ENCODE peak calls at places on chromosomes 3 and 15, in six cellular contexts. R is HL-60, N is astrocyte, W is adrenal gland, M is heart left ventricle, O is hepatocyte. K is an unnamed sample.

GRCh38 chr15:66625531-66625930 is 59.7 kb upstream of the LCTL start:
- DNase-seq in N (no peak), W (no peak), O (no peak), R (no peak), M (no peak), K (no peak)

GRCh38 chr3:128575777-128576176 is 74.8 kb downstream of the RPN1 start:
- DNase-seq in R (no peak), M (peak), N (no peak), O (no peak), W (no peak), K (no peak)

GRCh38 chr3:39154323-39155021 is 1.1 kb upstream of the CSRNP1 start:
- DNase-seq in O (peak), N (no peak), W (peak), R (no peak), M (peak), K (no peak)

GRCh38 chr3:20396335-20396734 is 210.3 kb upstream of the SGO1 start:
- DNase-seq in O (no peak), R (no peak), M (no peak), N (no peak), W (no peak), K (no peak)

GRCh38 chr3:42572278-42572677 is 9.5 kb downstream of the SEC22C start:
- DNase-seq in R (no peak), M (no peak), O (peak), W (no peak), N (no peak), K (peak)

GRCh38 chr15:95262866-95263564 is 1031.7 kb downstream of the MCTP2 start:
- DNase-seq in N (peak), M (no peak), O (no peak), R (no peak), W (no peak), K (peak)

GRCh38 chr3:110995461-110996226 is 76.0 kb upstream of the NECTIN3 start:
- DNase-seq in O (no peak), M (no peak), W (no peak), N (peak), R (no peak), K (peak)

GRCh38 chr3:127408684-127409420 is 121.0 kb upstream of the PRR20G start:
- DNase-seq in M (no peak), O (no peak), R (no peak), W (peak), N (no peak), K (no peak)

GRCh38 chr3:127137757-127138536 is 55.0 kb upstream of the PRR23E start:
- DNase-seq in R (no peak), O (no peak), N (no peak), W (no peak), M (no peak), K (no peak)

GRCh38 chr15:99956820-99957641 is 223.8 kb upstream of the LYSMD4 start:
- DNase-seq in R (no peak), M (no peak), N (no peak), O (no peak), W (no peak), K (no peak)

GRCh38 chr3:50594253-50594785 is 17.3 kb downstream of the CISH start:
- DNase-seq in O (no peak), R (no peak), N (no peak), M (no peak), W (no peak), K (no peak)

GRCh38 chr3:10546181-10546624 is 40.8 kb upstream of the ATP2B2 start:
- DNase-seq in N (no peak), R (no peak), O (no peak), W (no peak), M (peak), K (no peak)

GRCh38 chr3:105429034-105429762 is 62.5 kb downstream of the ALCAM start:
- DNase-seq in N (no peak), O (no peak), M (no peak), R (no peak), W (no peak), K (no peak)

GRCh38 chr3:192986399-192986798 is 68.7 kb upstream of the MB21D2 start:
- DNase-seq in O (no peak), R (no peak), W (no peak), N (no peak), M (no peak), K (no peak)

GRCh38 chr15:61115679-61116078 is 113.4 kb downstream of the RORA start:
- DNase-seq in R (no peak), W (no peak), M (no peak), O (no peak), N (peak), K (peak)

GRCh38 chr15:51793521-51793920 is 35.9 kb upstream of the TMOD3 start:
- DNase-seq in M (peak), W (no peak), O (no peak), N (no peak), R (no peak), K (peak)

GRCh38 chr3:34140606-34141005 is 342.2 kb downstream of the PDCD6IP start:
- DNase-seq in M (no peak), O (no peak), W (no peak), N (no peak), R (no peak), K (peak)

GRCh38 chr15:79562538-79563298 is 130.6 kb downstream of the MINAR1 start:
- DNase-seq in N (no peak), O (no peak), R (no peak), M (no peak), W (no peak), K (peak)
- H3K4me3 ChIP-seq in N (no peak), O (no peak), R (no peak), M (no peak), W (no peak), K (no peak)

GRCh38 chr3:25831578-25831977 is 41.7 kb downstream of the OXSM start:
- DNase-seq in R (no peak), N (peak), O (peak), M (no peak), W (no peak), K (peak)
- TF ChIP-seq CTCF in R (no peak), N (peak), O (peak), M (no peak), W (no peak), K (peak)

DNA sequence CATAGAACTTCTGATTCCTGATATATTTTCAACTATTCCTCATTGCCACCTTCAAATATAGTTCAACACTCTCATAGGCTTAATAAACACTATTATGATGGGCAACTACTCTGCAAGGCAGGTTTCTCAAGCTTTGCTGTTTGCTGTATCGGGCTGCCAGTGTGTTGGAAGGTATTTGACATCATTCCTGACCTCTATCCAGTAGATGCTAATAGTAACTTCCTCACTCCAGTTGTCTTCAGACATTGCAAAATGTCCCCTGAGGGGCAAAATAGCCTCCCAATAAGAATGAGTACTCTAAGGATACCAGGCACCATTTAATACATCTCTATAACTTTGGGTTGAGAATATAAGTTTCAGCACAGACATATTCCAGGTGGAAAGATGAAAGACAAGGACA is 147.5 kb upstream of the PFN2 start:
- DNase-seq in O (no peak), N (no peak), R (no peak), W (no peak), M (no peak), K (no peak)
- H3K27ac ChIP-seq in O (no peak), N (no peak), R (no peak), W (no peak), M (no peak), K (no peak)

GRCh38 chr15:36841154-36841553 is 259.2 kb downstream of the MEIS2 start:
- DNase-seq in R (no peak), N (no peak), M (no peak), W (no peak), O (no peak), K (no peak)
- H3K4me3 ChIP-seq in R (no peak), N (no peak), M (no peak), W (no peak), O (no peak), K (no peak)

GRCh38 chr3:48989796-48990635 is at the start of gene P4HTM:
- DNase-seq in R (peak), W (peak), O (peak), N (peak), M (peak), K (peak)
- TF ChIP-seq CTCF in R (no peak), W (peak), O (peak), N (no peak), M (peak), K (peak)

GRCh38 chr3:188473591-188474288 is 319.8 kb downstream of the LPP start:
- DNase-seq in O (no peak), N (no peak), M (no peak), R (no peak), W (no peak), K (no peak)
- H3K27ac ChIP-seq in O (no peak), N (no peak), M (no peak), R (no peak), W (peak), K (no peak)

DNA sequence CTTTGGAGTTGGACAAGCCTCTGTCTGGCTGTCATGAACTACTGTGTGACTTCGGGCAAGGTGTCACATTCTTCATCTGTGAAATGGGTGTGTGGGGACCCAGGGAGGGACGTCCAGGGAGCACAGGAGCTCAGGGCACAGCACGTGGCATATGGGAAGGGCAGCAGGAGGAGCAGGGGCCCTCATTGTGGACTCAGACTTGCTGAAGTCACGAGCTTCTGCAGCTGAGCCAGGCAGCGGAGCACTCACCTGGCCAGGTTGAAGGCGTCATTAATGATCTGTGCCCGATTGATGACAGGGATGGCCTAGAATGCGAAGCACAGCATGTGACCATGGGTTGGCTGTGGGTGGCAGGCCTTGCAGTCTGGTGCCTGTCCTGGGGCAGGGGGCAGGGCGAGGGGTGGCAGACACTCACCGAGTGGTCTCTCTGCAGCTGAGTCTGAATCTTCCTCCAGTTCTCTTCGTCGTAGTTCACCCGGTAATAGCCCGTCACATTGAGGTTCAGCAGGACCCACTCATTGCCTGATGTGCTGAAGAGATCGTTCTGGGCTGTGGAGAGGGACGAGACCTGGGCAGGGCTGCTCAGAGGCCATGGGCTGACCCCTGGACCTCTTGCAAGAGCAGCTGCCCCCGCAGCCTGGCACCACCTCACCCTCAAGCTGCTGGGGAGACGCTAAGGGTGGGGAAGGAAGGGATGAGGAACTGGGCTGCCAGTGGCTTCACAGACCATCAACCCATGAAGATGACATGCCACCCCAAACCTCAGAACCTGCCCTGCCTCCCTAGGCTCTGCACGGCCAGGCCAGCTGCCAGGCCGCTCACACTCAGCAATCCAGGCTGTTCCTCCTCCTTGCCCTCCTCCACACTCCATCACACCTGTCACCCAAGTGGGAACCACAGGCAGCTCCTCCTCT is 15.4 kb downstream of the ANPEP start:
- DNase-seq in R (no peak), N (no peak), O (no peak), M (no peak), W (no peak), K (no peak)
- H3K4me3 ChIP-seq in R (no peak), N (no peak), O (no peak), M (no peak), W (no peak), K (no peak)

GRCh38 chr3:71956716-71957115 is 171.8 kb upstream of the PROK2 start:
- DNase-seq in R (no peak), M (no peak), N (no peak), O (no peak), W (no peak), K (no peak)
- TF ChIP-seq CTCF in R (no peak), M (no peak), N (no peak), O (no peak), W (no peak), K (no peak)

GRCh38 chr15:38883987-38884386 is 319.4 kb upstream of the RASGRP1 start:
- DNase-seq in M (no peak), W (no peak), N (peak), R (no peak), O (no peak), K (peak)

GRCh38 chr15:38885001-38885400 is 320.4 kb upstream of the RASGRP1 start:
- DNase-seq in R (no peak), N (peak), M (no peak), O (no peak), W (no peak), K (peak)

GRCh38 chr15:38886315-38887163 is 321.9 kb upstream of the RASGRP1 start:
- DNase-seq in O (peak), M (no peak), N (peak), W (no peak), R (no peak), K (peak)

GRCh38 chr15:38888701-38889154 is 324.1 kb upstream of the RASGRP1 start:
- DNase-seq in W (no peak), M (no peak), N (no peak), R (no peak), O (no peak), K (no peak)

GRCh38 chr15:38885477-38885952 is 320.9 kb upstream of the RASGRP1 start:
- DNase-seq in O (no peak), W (no peak), N (no peak), R (no peak), M (no peak), K (no peak)
- H3K27ac ChIP-seq in O (peak), W (no peak), N (peak), R (no peak), M (no peak), K (peak)

GRCh38 chr3:120339362-120339761 is 9.8 kb downstream of the LRRC58 start:
- DNase-seq in N (no peak), M (no peak), W (no peak), O (no peak), R (no peak), K (no peak)

GRCh38 chr3:120344349-120344748 is 4.8 kb downstream of the LRRC58 start:
- DNase-seq in W (no peak), R (no peak), O (no peak), N (peak), M (no peak), K (peak)

GRCh38 chr3:120338517-120338916 is 10.6 kb downstream of the LRRC58 start:
- DNase-seq in M (no peak), R (no peak), W (no peak), O (no peak), N (no peak), K (no peak)

GRCh38 chr3:120341658-120342346 is 7.4 kb downstream of the LRRC58 start:
- DNase-seq in M (no peak), N (no peak), W (no peak), O (no peak), R (no peak), K (no peak)
- H3K4me3 ChIP-seq in M (no peak), N (no peak), W (no peak), O (no peak), R (no peak), K (no peak)